ENCODE peak calls at places on chromosomes 11 and 22, in seven cellular contexts. A is mesenchymal stem cell, G is neuronal stem cell, I is H9, K is IMR-90, B is trophoblast cell, Q is H1. E is an unnamed sample.
A peak's percentile ranks its signal among the peaks of the same experiment; 100 is the strongest.

GRCh38 chr22:50481440-50482106 is at the start of gene ADM2:
- DNase-seq in Q (no peak), I (peak; percentile 79), A (peak; percentile 38), K (no peak), B (no peak), G (peak; percentile 49), E (peak; percentile 76)

GRCh38 chr11:70899616-70900015 is 352.8 kb downstream of the SHANK2 start:
- DNase-seq in I (no peak), B (no peak), Q (no peak), K (no peak), G (no peak), A (no peak), E (no peak)

GRCh38 chr11:77175869-77176539 is 48.0 kb downstream of the MYO7A start:
- DNase-seq in Q (no peak), G (no peak), A (peak; percentile 5), I (peak; percentile 88), K (no peak), B (no peak), E (peak; percentile 87)

GRCh38 chr11:120305286-120305685 is 19.8 kb upstream of the TLCD5 start:
- DNase-seq in I (no peak), G (no peak), Q (no peak), A (no peak), K (no peak), B (no peak), E (no peak)

GRCh38 chr11:28257761-28258160 is 149.6 kb downstream of the METTL15 start:
- DNase-seq in I (no peak), A (no peak), Q (no peak), G (no peak), B (no peak), K (peak; percentile 42), E (no peak)

GRCh38 chr11:7572001-7572712 is 58.4 kb downstream of the PPFIBP2 start:
- DNase-seq in I (peak; percentile 40), B (no peak), K (peak; percentile 34), Q (no peak), G (no peak), A (peak; percentile 67), E (peak; percentile 75)

GRCh38 chr11:45048870-45049825 is 97.3 kb upstream of the PRDM11 start:
- DNase-seq in A (no peak), G (no peak), B (no peak), Q (no peak), I (no peak), K (peak; percentile 11), E (no peak)

GRCh38 chr11:66002648-66003225 is 434 bp downstream of the BANF1 start:
- DNase-seq in G (no peak), B (peak; percentile 39), A (peak; percentile 50), I (peak; percentile 34), K (peak; percentile 48), Q (no peak), E (peak; percentile 40)

GRCh38 chr11:64044730-64045386 is 9.1 kb downstream of the FLRT1 start:
- DNase-seq in K (no peak), A (no peak), I (no peak), B (no peak), Q (no peak), G (no peak), E (no peak)

GRCh38 chr22:26981111-26981510 is 323.7 kb downstream of the MIAT start:
- DNase-seq in I (no peak), G (no peak), B (no peak), Q (no peak), K (no peak), A (no peak), E (no peak)

GRCh38 chr22:46103664-46104063 is 46.7 kb upstream of the PPARA start:
- DNase-seq in K (no peak), B (no peak), I (no peak), Q (no peak), A (no peak), G (no peak), E (no peak)

GRCh38 chr11:65764434-65764833 is 16.3 kb downstream of the AP5B1 start:
- DNase-seq in K (no peak), B (no peak), Q (no peak), G (no peak), I (no peak), A (no peak), E (no peak)

GRCh38 chr22:21013742-21014201 is 1.2 kb upstream of the P2RX6 start:
- DNase-seq in Q (no peak), B (no peak), G (no peak), I (no peak), K (no peak), A (no peak), E (no peak)

GRCh38 chr11:57353461-57354251 is 15.5 kb downstream of the P2RX3 start:
- DNase-seq in A (no peak), Q (no peak), I (no peak), B (no peak), K (no peak), G (no peak), E (peak; percentile 55)

GRCh38 chr11:10450451-10451398 is 4.3 kb upstream of the AMPD3 start:
- DNase-seq in B (peak; percentile 69), Q (peak; percentile 49), A (peak; percentile 35), K (no peak), G (peak; percentile 40), I (peak; percentile 78), E (peak; percentile 90)

GRCh38 chr22:28021998-28022660 is 103.1 kb upstream of the PITPNB start:
- DNase-seq in A (no peak), I (no peak), Q (no peak), K (no peak), B (no peak), G (no peak), E (no peak)

GRCh38 chr11:65498977-65499712 is at the start of gene MALAT1:
- DNase-seq in K (peak; percentile 94), I (peak; percentile 83), Q (no peak), A (peak; percentile 97), G (peak; percentile 95), B (peak; percentile 85), E (peak; percentile 96)

GRCh38 chr11:77118971-77119370 is 9.1 kb upstream of the MYO7A start:
- DNase-seq in K (no peak), I (no peak), B (no peak), A (no peak), Q (no peak), G (no peak), E (no peak)

GRCh38 chr11:66386171-66387069 is 14.9 kb upstream of the SLC29A2 start:
- DNase-seq in B (peak; percentile 90), A (peak; percentile 86), G (peak; percentile 87), Q (peak; percentile 75), K (peak; percentile 80), I (peak; percentile 87), E (peak; percentile 90)

GRCh38 chr11:132126973-132127900 is 756.8 kb downstream of the NTM start:
- DNase-seq in K (peak; percentile 94), B (no peak), Q (no peak), I (peak; percentile 37), A (peak; percentile 78), G (peak; percentile 36), E (peak; percentile 57)

GRCh38 chr11:3093281-3094191 is 36.3 kb upstream of the CARS1 start:
- DNase-seq in K (no peak), A (no peak), B (no peak), I (peak; percentile 71), Q (no peak), G (no peak), E (peak; percentile 57)

GRCh38 chr11:121237686-121238658 is 54.6 kb upstream of the SC5D start:
- DNase-seq in Q (no peak), B (no peak), A (peak; percentile 40), K (peak; percentile 62), I (no peak), G (no peak), E (no peak)

GRCh38 chr11:110086892-110087309 is 6.3 kb upstream of the ZC3H12C start:
- DNase-seq in B (peak; percentile 36), A (peak; percentile 81), Q (no peak), G (no peak), I (no peak), K (peak; percentile 90), E (no peak)

GRCh38 chr11:16612801-16613400 is 125.5 kb upstream of the C11orf58 start:
- DNase-seq in I (peak; percentile 32), A (peak; percentile 58), G (peak; percentile 37), K (peak; percentile 35), Q (no peak), B (no peak), E (peak; percentile 18)

GRCh38 chr11:7977251-7977917 is 9.8 kb upstream of the EIF3F start:
- DNase-seq in I (no peak), Q (no peak), B (peak; percentile 59), G (no peak), A (peak; percentile 63), K (peak; percentile 97), E (peak; percentile 55)

GRCh38 chr11:132264616-132265015 is 894.2 kb downstream of the NTM start:
- DNase-seq in Q (no peak), A (no peak), G (no peak), I (no peak), B (no peak), K (no peak), E (no peak)

GRCh38 chr11:104000798-104001197 is 35.6 kb upstream of the DDI1 start:
- DNase-seq in A (no peak), K (peak; percentile 67), B (no peak), I (no peak), Q (no peak), G (no peak), E (no peak)

GRCh38 chr11:35030716-35031213 is 108.2 kb upstream of the CD44 start:
- DNase-seq in B (peak; percentile 89), Q (no peak), A (peak; percentile 99), G (no peak), I (no peak), K (peak; percentile 98), E (peak; percentile 78)

GRCh38 chr11:128587415-128587814 is at the start of gene ETS1:
- DNase-seq in G (no peak), B (no peak), Q (no peak), K (no peak), I (peak; percentile 59), A (peak; percentile 27), E (peak; percentile 81)

GRCh38 chr11:69221086-69221485 is 65.4 kb downstream of the SMIM38 start:
- DNase-seq in I (no peak), Q (no peak), K (no peak), A (no peak), G (no peak), B (no peak), E (no peak)
- H2BK120ac ChIP-seq in I (no peak overlapping the region), Q (no peak overlapping the region), K (no peak overlapping the region), A (no peak overlapping the region), G (no peak overlapping the region), B (no peak overlapping the region), E (no peak overlapping the region)

GRCh38 chr22:39317756-39318506 is 1.5 kb downstream of the RPL3 start:
- DNase-seq in I (no peak), B (no peak), G (no peak), A (peak; percentile 68), K (peak; percentile 61), Q (no peak), E (no peak)
- H2BK5ac ChIP-seq in I (no peak overlapping the region), B (no peak overlapping the region), G (no peak overlapping the region), A (no peak overlapping the region), K (peak overlapping the region; percentile 52), Q (peak overlapping the region; percentile 100), E (no peak overlapping the region)

GRCh38 chr11:94144233-94144632 is 15.6 kb downstream of the PANX1 start:
- DNase-seq in G (no peak), I (no peak), B (peak; percentile 42), K (no peak), A (peak; percentile 42), Q (no peak), E (peak; percentile 68)
- H2AK5ac ChIP-seq in G (no peak overlapping the region), I (no peak overlapping the region), B (no peak overlapping the region), K (no peak overlapping the region), A (peak overlapping the region; percentile 15), Q (no peak overlapping the region), E (no peak overlapping the region)

DNA sequence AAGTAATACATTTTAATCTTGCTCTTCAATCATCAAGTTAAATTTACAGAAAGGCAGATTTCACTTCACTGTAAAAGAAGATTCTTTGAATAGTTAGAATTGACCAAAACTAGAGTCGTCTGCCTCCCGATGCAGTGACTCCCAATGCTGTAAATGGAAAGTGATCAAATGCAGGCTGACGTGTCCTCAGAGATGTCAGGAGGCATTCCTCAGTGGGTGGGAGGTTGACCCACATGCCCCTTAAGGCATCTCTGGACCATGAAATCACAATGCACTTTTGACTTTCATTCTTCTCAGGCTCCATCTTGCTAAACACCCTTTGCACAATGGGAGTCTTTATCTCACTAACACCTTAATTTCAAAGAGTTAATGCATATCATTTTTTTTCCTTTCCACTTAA is 19.0 kb upstream of the CECR2 start:
- DNase-seq in G (no peak), I (no peak), K (no peak), A (no peak), Q (no peak), B (peak; percentile 87), E (no peak)
- H2BK120ac ChIP-seq in G (no peak overlapping the region), I (no peak overlapping the region), K (no peak overlapping the region), A (no peak overlapping the region), Q (no peak overlapping the region), B (no peak overlapping the region), E (no peak overlapping the region)

E was measured in mesendoderm.